ENCODE peak calls at places on chromosomes 1 and 21, in five cellular contexts. I, J, Z, P and Q are unnamed samples.

GRCh38 chr1:41533731-41534080 is 49.2 kb upstream of the EDN2 start:
- DNase-seq in I (no peak), J (no peak), Z (no peak), P (no peak), Q (no peak)

GRCh38 chr21:34974162-34974981 is 74.7 kb downstream of the RUNX1 start:
- DNase-seq in I (no peak), J (no peak), Z (no peak), P (no peak), Q (no peak)

GRCh38 chr1:16718908-16719533 is 21.3 kb upstream of the RNU1-4 start:
- DNase-seq in I (no peak), J (no peak), Z (no peak), P (no peak), Q (no peak)

GRCh38 chr1:96598416-96599168 is 123.0 kb upstream of the PTBP2 start:
- DNase-seq in I (no peak), J (no peak), Z (no peak), P (no peak), Q (no peak)

GRCh38 chr1:240399381-240399780 is 212.6 kb downstream of the GREM2 start:
- DNase-seq in I (no peak), J (no peak), Z (no peak), P (no peak), Q (no peak)

GRCh38 chr1:245290836-245291235 is 136.1 kb downstream of the KIF26B start:
- DNase-seq in I (no peak), J (no peak), Z (no peak), P (no peak), Q (no peak)

GRCh38 chr1:10868599-10868965 is 72.1 kb upstream of the CASZ1 start:
- DNase-seq in I (no peak), J (no peak), Z (no peak), P (no peak), Q (no peak)

GRCh38 chr1:172180886-172181285 is 239.6 kb upstream of the C1orf105 start:
- DNase-seq in I (no peak), J (peak; percentile 41), Z (peak; percentile 52), P (peak; percentile 55), Q (no peak)

GRCh38 chr1:211723273-211723672 is 47.9 kb upstream of the NEK2 start:
- DNase-seq in I (no peak), J (no peak), Z (no peak), P (no peak), Q (no peak)

GRCh38 chr1:211726467-211726866 is 51.0 kb upstream of the NEK2 start:
- DNase-seq in I (no peak), J (no peak), Z (no peak), P (no peak), Q (no peak)

GRCh38 chr1:211724711-211725196 is 49.3 kb upstream of the NEK2 start:
- DNase-seq in I (no peak), J (peak; percentile 81), Z (no peak), P (no peak), Q (no peak)

GRCh38 chr1:211722277-211723175 is 47.1 kb upstream of the NEK2 start:
- DNase-seq in I (no peak), J (no peak), Z (no peak), P (no peak), Q (no peak)
- H3K27ac ChIP-seq in I (peak overlapping the region; percentile 20), J (no peak overlapping the region), Z (no peak overlapping the region), P (no peak overlapping the region), Q (no peak overlapping the region)

GRCh38 chr1:107532318-107532717 is 391.5 kb downstream of the NTNG1 start:
- DNase-seq in I (no peak), J (no peak), Z (no peak), P (no peak), Q (no peak)
- H3K4me1 ChIP-seq in I (no peaks in the 10 kb centered on the region), J (no peaks in the 10 kb centered on the region), Z (no peaks in the 10 kb centered on the region), P (no peaks in the 10 kb centered on the region), Q (no peaks in the 10 kb centered on the region)

DNA sequence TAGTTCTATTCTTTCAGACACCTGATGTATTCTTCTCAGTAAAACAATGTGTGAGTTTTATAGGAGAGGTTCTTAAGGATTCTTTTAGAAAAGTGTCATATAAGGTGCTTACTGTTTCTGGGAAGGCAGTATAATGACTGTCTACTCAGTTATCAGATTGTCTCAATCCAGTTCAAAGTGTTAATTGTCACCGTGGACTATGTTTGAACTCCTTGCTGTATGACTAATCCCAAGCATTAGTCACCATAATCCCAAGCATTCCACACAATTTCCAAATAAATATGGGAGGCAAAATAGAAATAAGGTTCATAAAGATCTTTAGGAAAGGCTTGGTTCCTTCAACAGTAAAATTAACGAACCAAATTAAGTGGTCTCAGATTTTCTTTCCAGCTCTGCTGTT is 342.1 kb upstream of the NR5A2 start:
- DNase-seq in I (no peak), J (no peak), Z (no peak), P (no peak), Q (no peak)
- H3K27ac ChIP-seq in I (peak overlapping the region; percentile 73), J (no peak overlapping the region), Z (no peak overlapping the region), P (no peak overlapping the region), Q (no peak overlapping the region)

GRCh38 chr1:243974451-243975292 is 76.4 kb upstream of the ZBTB18 start:
- DNase-seq in I (no peak), J (no peak), Z (no peak), P (peak; percentile 11), Q (no peak)

GRCh38 chr1:243968413-243968812 is 82.7 kb upstream of the ZBTB18 start:
- DNase-seq in I (no peak), J (no peak), Z (no peak), P (no peak), Q (no peak)

GRCh38 chr1:243964915-243965314 is 86.2 kb upstream of the ZBTB18 start:
- DNase-seq in I (no peak), J (no peak), Z (no peak), P (no peak), Q (no peak)

GRCh38 chr1:243973169-243973568 is 77.9 kb upstream of the ZBTB18 start:
- DNase-seq in I (no peak), J (no peak), Z (no peak), P (no peak), Q (no peak)

GRCh38 chr1:243970077-243970476 is 81.0 kb upstream of the ZBTB18 start:
- DNase-seq in I (no peak), J (no peak), Z (no peak), P (no peak), Q (no peak)
- H3K4me1 ChIP-seq in I (peaks cover 5% of the 10 kb centered on the region), J (peaks cover 3% of the 10 kb centered on the region), Z (peaks cover 13% of the 10 kb centered on the region), P (peaks cover 18% of the 10 kb centered on the region), Q (no peaks in the 10 kb centered on the region)

GRCh38 chr1:14921057-14921456 is 232.5 kb upstream of the TMEM51 start:
- DNase-seq in I (no peak), J (no peak), Z (no peak), P (peak; percentile 52), Q (no peak)
- H3K27ac ChIP-seq in I (no peak overlapping the region), J (no peak overlapping the region), Z (peak overlapping the region; percentile 22), P (no peak overlapping the region), Q (no peak overlapping the region)

GRCh38 chr1:61083014-61083798 is 845 bp downstream of the NFIA start:
- DNase-seq in I (no peak), J (peak; percentile 35), Z (peak; percentile 36), P (peak; percentile 33), Q (no peak)
- H3K4me1 ChIP-seq in I (peaks cover 56% of the 10 kb centered on the region), J (peaks cover 40% of the 10 kb centered on the region), Z (peaks cover 88% of the 10 kb centered on the region), P (peaks cover 73% of the 10 kb centered on the region), Q (peaks cover 62% of the 10 kb centered on the region)

GRCh38 chr1:14716474-14716873 is 118.0 kb downstream of the KAZN start:
- DNase-seq in I (no peak), J (no peak), Z (no peak), P (no peak), Q (no peak)
- H3K27ac ChIP-seq in I (no peak overlapping the region), J (no peak overlapping the region), Z (no peak overlapping the region), P (no peak overlapping the region), Q (no peak overlapping the region)

GRCh38 chr1:30444404-30444803 is 279.0 kb downstream of the MATN1 start:
- DNase-seq in I (no peak), J (no peak), Z (no peak), P (no peak), Q (no peak)
- H3K4me1 ChIP-seq in I (no peaks in the 10 kb centered on the region), J (no peaks in the 10 kb centered on the region), Z (no peaks in the 10 kb centered on the region), P (no peaks in the 10 kb centered on the region), Q (no peaks in the 10 kb centered on the region)

GRCh38 chr1:47919113-47919833 is 77.9 kb downstream of the TRABD2B start:
- DNase-seq in I (no peak), J (no peak), Z (no peak), P (no peak), Q (no peak)

GRCh38 chr1:47914952-47915676 is 82.1 kb downstream of the TRABD2B start:
- DNase-seq in I (no peak), J (no peak), Z (no peak), P (no peak), Q (no peak)

GRCh38 chr1:47915677-47916353 is 81.4 kb downstream of the TRABD2B start:
- DNase-seq in I (no peak), J (no peak), Z (no peak), P (no peak), Q (no peak)

GRCh38 chr1:47917696-47918095 is 79.5 kb downstream of the TRABD2B start:
- DNase-seq in I (no peak), J (no peak), Z (no peak), P (no peak), Q (no peak)

DNA sequence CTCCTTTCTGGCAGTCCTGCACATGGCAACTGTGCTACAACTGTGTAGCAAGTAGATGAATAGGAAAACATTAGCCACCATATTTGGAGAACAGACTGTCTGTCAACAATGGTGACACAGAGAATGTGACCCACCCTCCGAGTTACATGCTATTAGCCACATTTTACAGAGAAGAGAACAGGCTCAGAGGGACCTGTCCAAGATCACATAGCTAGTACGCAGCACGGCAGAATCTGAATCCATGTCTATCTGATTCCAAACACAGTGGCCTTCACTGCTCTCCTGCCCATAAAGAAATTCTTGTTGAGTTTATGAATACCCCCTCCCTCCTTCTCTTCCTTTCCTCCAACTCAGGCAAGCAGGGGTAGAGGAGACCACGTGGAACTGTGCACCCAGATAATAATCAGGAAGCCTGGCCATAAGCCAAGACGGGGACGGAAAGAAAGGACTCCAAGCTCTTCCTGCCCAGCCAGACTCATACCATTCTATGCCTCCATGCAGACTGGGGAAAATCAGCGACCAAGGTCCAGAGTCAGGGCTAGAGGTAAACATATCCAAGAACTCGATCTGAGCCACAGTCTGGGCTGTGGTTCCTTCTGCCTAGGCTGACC is 78.8 kb downstream of the TRABD2B start:
- DNase-seq in I (no peak), J (no peak), Z (no peak), P (peak; percentile 16), Q (no peak)
- H3K27ac ChIP-seq in I (no peak overlapping the region), J (no peak overlapping the region), Z (no peak overlapping the region), P (no peak overlapping the region), Q (no peak overlapping the region)